ENCODE peak calls at places on chromosome 18, in ten cellular contexts. N is T-helper 1 cell, O is HFFc6, H is substantia nigra, E is Peyer's patch, K is cardiac fibroblast, U is MM.1S, B is foreskin keratinocyte, X is head of caudate nucleus, M is MCF 10A. V is an unnamed sample.

GRCh38 chr18:43134876-43135275 is 19.4 kb upstream of the RIT2 start:
- DNase-seq in N (no peak), O (no peak), H (no peak), E (no peak), K (no peak), U (no peak), B (no peak), X (no peak), M (no peak), V (no peak)

GRCh38 chr18:76479351-76480238 is 15.4 kb downstream of the ZNF516 start:
- DNase-seq in N (no peak), O (no peak), H (no peak), E (no peak), K (no peak), U (no peak), B (no peak), X (no peak), M (no peak), V (no peak)

GRCh38 chr18:43563780-43564179 is 286.5 kb upstream of the SYT4 start:
- DNase-seq in N (no peak), O (peak), H (no peak), E (no peak), K (peak), U (peak), B (peak), X (peak), M (peak), V (no peak)

GRCh38 chr18:54742654-54743053 is 85.6 kb upstream of the RAB27B start:
- DNase-seq in N (no peak), O (peak), H (no peak), E (peak), K (peak), U (no peak), B (peak), X (no peak), M (peak), V (no peak)

GRCh38 chr18:371616-371998 is 103.8 kb upstream of the THOC1 start:
- DNase-seq in N (no peak), O (no peak), H (no peak), E (no peak), K (no peak), U (peak), B (no peak), X (no peak), M (no peak), V (no peak)

GRCh38 chr18:59779979-59780378 is 82.8 kb upstream of the CCBE1 start:
- DNase-seq in N (no peak), O (peak), H (no peak), E (no peak), K (peak), U (no peak), B (peak), X (no peak), M (peak), V (no peak)

GRCh38 chr18:22186484-22186971 is 17.1 kb downstream of the GATA6 start:
- DNase-seq in N (no peak), O (no peak), H (no peak), E (no peak), K (peak), U (no peak), B (peak), X (no peak), M (no peak), V (no peak)

GRCh38 chr18:27057459-27058302 is 127.4 kb downstream of the CHST9 start:
- DNase-seq in N (no peak), O (no peak), H (no peak), E (no peak), K (no peak), U (no peak), B (no peak), X (peak), M (no peak), V (no peak)

GRCh38 chr18:57772387-57772799 is 30.7 kb downstream of the ATP8B1 start:
- DNase-seq in N (no peak), O (no peak), H (no peak), E (peak), K (no peak), U (no peak), B (no peak), X (no peak), M (no peak), V (no peak)

GRCh38 chr18:5052491-5052890 is 144.6 kb downstream of the AKAIN1 start:
- DNase-seq in N (no peak), O (no peak), H (no peak), E (no peak), K (no peak), U (no peak), B (peak), X (no peak), M (no peak), V (no peak)

GRCh38 chr18:36392888-36393287 is 95.4 kb downstream of the FHOD3 start:
- DNase-seq in N (no peak), O (no peak), H (no peak), E (no peak), K (no peak), U (no peak), B (no peak), X (no peak), M (no peak), V (no peak)